ENCODE peak calls at places on chromosome 16, in eight cellular contexts. Y is pancreas, T is dorsolateral prefrontal cortex, P is cardiac muscle cell, J is upper lobe of left lung, C is foreskin fibroblast, B is fibroblast of the aortic adventitia, X is thoracic aorta. U is an unnamed sample.

GRCh38 chr16:87129771-87130170 is 187.4 kb downstream of the C16orf95 start:
- DNase-seq in J (no peak), Y (no peak), C (peak; percentile 67), P (no peak), B (peak; percentile 59), X (no peak), T (no peak), U (peak; percentile 40)

GRCh38 chr16:11685844-11686618 is 17.8 kb downstream of the SNN start:
- DNase-seq in P (no peak), B (no peak), Y (no peak), C (peak; percentile 45), J (no peak), T (no peak), X (no peak), U (no peak)

GRCh38 chr16:48117217-48118105 is 38.3 kb downstream of the ABCC12 start:
- DNase-seq in X (no peak), Y (no peak), J (no peak), P (peak; percentile 86), B (peak; percentile 34), C (peak; percentile 58), T (peak; percentile 35), U (peak; percentile 60)

GRCh38 chr16:86886651-86887050 is 308.3 kb downstream of the FOXL1 start:
- DNase-seq in B (no peak), T (no peak), P (no peak), J (no peak), X (no peak), Y (no peak), C (no peak), U (no peak)

GRCh38 chr16:31460582-31461002 is 1.3 kb downstream of the ARMC5 start:
- DNase-seq in J (no peak), P (no peak), B (peak; percentile 73), T (no peak), C (peak; percentile 76), Y (no peak), X (no peak), U (peak; percentile 77)

GRCh38 chr16:9489823-9490467 is 398.5 kb downstream of the HAPSTR1 start:
- DNase-seq in B (no peak), T (peak; percentile 75), C (no peak), X (no peak), P (no peak), Y (peak; percentile 23), J (peak; percentile 8), U (no peak)

GRCh38 chr16:22614271-22614947 is 103.7 kb downstream of the NPIPB5 start:
- DNase-seq in B (no peak), C (peak; percentile 66), P (no peak), Y (peak; percentile 86), T (no peak), X (no peak), J (no peak), U (no peak)

GRCh38 chr16:29925173-29925804 is 737 bp downstream of the KCTD13 start:
- DNase-seq in B (peak; percentile 16), P (no peak), T (no peak), Y (no peak), J (no peak), X (no peak), C (no peak), U (no peak)

GRCh38 chr16:53546988-53547391 is 44.0 kb upstream of the AKTIP start:
- DNase-seq in T (no peak), P (peak; percentile 32), C (peak; percentile 17), B (no peak), X (no peak), J (no peak), Y (no peak), U (peak; percentile 23)

GRCh38 chr16:72256398-72257048 is 84.6 kb upstream of the PMFBP1 start:
- DNase-seq in P (no peak), T (no peak), B (peak; percentile 91), Y (no peak), C (peak; percentile 93), X (no peak), J (no peak), U (peak; percentile 59)

GRCh38 chr16:50680907-50681885 is at the start of gene SNX20:
- DNase-seq in C (no peak), J (peak; percentile 29), T (no peak), B (no peak), P (no peak), Y (no peak), X (no peak), U (no peak)

GRCh38 chr16:73251608-73252007 is 203.7 kb upstream of the ZFHX3 start:
- DNase-seq in X (no peak), T (no peak), C (no peak), P (no peak), Y (no peak), B (no peak), J (no peak), U (no peak)

GRCh38 chr16:31079342-31079944 is 5.2 kb downstream of the ZNF646 start:
- DNase-seq in Y (no peak), P (no peak), J (no peak), C (no peak), X (no peak), T (no peak), B (no peak), U (no peak)

GRCh38 chr16:49986351-49987124 is 38.5 kb upstream of the CNEP1R1 start:
- DNase-seq in P (no peak), X (no peak), Y (no peak), C (peak; percentile 85), T (no peak), B (peak; percentile 75), J (no peak), U (peak; percentile 39)

GRCh38 chr16:3065069-3065741 is at the start of gene IL32:
- DNase-seq in J (no peak), Y (peak; percentile 88), T (no peak), C (peak; percentile 61), P (no peak), X (no peak), B (peak; percentile 86), U (peak; percentile 91)

GRCh38 chr16:86325360-86325759 is 185.0 kb upstream of the FOXF1 start:
- DNase-seq in B (no peak), C (no peak), T (no peak), J (no peak), P (no peak), X (no peak), Y (no peak), U (no peak)

GRCh38 chr16:3281222-3281621 is 2.1 kb upstream of the ZNF263 start:
- DNase-seq in X (no peak), J (no peak), Y (no peak), T (no peak), C (no peak), B (no peak), P (no peak), U (no peak)

GRCh38 chr16:89506113-89506504 is 2.1 kb upstream of the SPG7 start:
- DNase-seq in X (no peak), T (no peak), C (peak; percentile 61), J (no peak), P (no peak), Y (no peak), B (peak; percentile 30), U (peak; percentile 37)

GRCh38 chr16:89504061-89504460 is 4.1 kb upstream of the SPG7 start:
- DNase-seq in T (peak; percentile 39), J (no peak), P (no peak), X (no peak), B (no peak), Y (no peak), C (no peak), U (no peak)

GRCh38 chr16:89507219-89507833 is 877 bp upstream of the SPG7 start:
- DNase-seq in C (no peak), P (no peak), B (no peak), J (no peak), X (no peak), T (no peak), Y (no peak), U (no peak)

GRCh38 chr16:89506791-89507191 is 1.4 kb upstream of the SPG7 start:
- DNase-seq in J (no peak), X (no peak), Y (no peak), C (peak; percentile 35), B (no peak), T (no peak), P (no peak), U (no peak)

GRCh38 chr16:89505204-89506112 is 2.7 kb upstream of the SPG7 start:
- DNase-seq in C (peak; percentile 98), P (no peak), X (peak; percentile 74), Y (peak; percentile 75), J (no peak), B (peak; percentile 89), T (peak; percentile 52), U (peak; percentile 96)
- H3K4me3 ChIP-seq in C (no peak overlapping the region), P (no peak overlapping the region), X (peak overlapping the region; percentile 90), Y (no peak overlapping the region), J (no peak overlapping the region), B (peak overlapping the region; percentile 9), T (no peak overlapping the region), U (no peak overlapping the region)

GRCh38 chr16:4375717-4376116 is 4.1 kb downstream of the VASN start:
- DNase-seq in B (peak; percentile 73), X (no peak), T (no peak), C (peak; percentile 50), P (no peak), Y (peak; percentile 54), J (no peak), U (no peak)
- TF ChIP-seq CTCF in B (no peak), X (no peak), T (no peak), C (no peak), P (no peak), Y (no peak), J (no peak), U (no peak)

GRCh38 chr16:67872131-67872630 is 671 bp upstream of the EDC4 start:
- DNase-seq in B (no peak), X (no peak), Y (no peak), P (no peak), T (no peak), C (no peak), J (no peak), U (no peak)
- H3K4me3 ChIP-seq in B (no peak overlapping the region), X (peak overlapping the region; percentile 95), Y (no peak overlapping the region), P (no peak overlapping the region), T (peak overlapping the region; percentile 100), C (peak overlapping the region; percentile 94), J (no peak overlapping the region), U (no peak overlapping the region)

GRCh38 chr16:16185095-16185494 is 38.2 kb downstream of the ABCC6 start:
- DNase-seq in B (no peak), J (no peak), C (no peak), P (no peak), X (no peak), Y (no peak), T (no peak), U (no peak)

GRCh38 chr16:16186820-16187219 is 36.5 kb downstream of the ABCC6 start:
- DNase-seq in X (no peak), J (no peak), P (no peak), B (no peak), C (no peak), Y (no peak), T (no peak), U (no peak)

GRCh38 chr16:16184594-16184993 is 38.7 kb downstream of the ABCC6 start:
- DNase-seq in J (no peak), Y (no peak), T (no peak), B (no peak), P (no peak), X (no peak), C (no peak), U (no peak)

GRCh38 chr16:16182918-16183317 is 40.4 kb downstream of the ABCC6 start:
- DNase-seq in C (no peak), J (no peak), B (no peak), Y (no peak), P (no peak), T (no peak), X (no peak), U (no peak)

DNA sequence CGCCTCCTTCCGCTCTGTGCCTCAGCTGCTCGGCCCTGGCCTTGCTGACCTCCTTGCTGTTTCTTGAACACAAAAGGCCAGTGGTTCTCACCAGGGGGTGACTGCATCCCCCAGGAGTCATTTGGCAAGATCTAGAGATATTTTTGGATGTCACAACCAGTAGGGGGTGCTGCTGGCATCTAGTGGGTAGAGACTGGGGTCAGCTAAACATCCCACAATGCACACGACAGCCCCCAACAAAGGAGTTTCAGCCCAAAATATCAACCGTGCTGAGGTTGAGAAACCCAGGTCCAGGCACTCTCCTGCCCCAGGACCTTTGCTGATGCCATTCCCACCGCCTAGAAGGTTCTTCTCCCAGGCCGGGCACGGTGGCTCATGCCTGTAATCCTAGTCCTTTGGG is 39.7 kb downstream of the ABCC6 start:
- DNase-seq in X (no peak), P (no peak), B (no peak), J (no peak), T (no peak), Y (no peak), C (no peak), U (no peak)
- TF ChIP-seq CTCF in X (no peak), P (peak; percentile 24), B (no peak), J (no peak), T (no peak), Y (no peak), C (no peak), U (peak; percentile 15)

U was measured in fibroblast of pulmonary artery.